ENCODE peak calls at places on chromosomes 3 and 15, in five cellular contexts. Z, Q, H, L and R are unnamed samples.

GRCh38 chr3:115245899-115246298 is 98.8 kb upstream of the ZBTB20 start:
- ATAC-seq in Z (no peak), Q (no peak), H (no peak), L (no peak), R (no peak)

GRCh38 chr3:38829404-38829803 is 13.4 kb upstream of the SCN10A start:
- ATAC-seq in Z (peak), Q (peak), H (no peak), L (no peak), R (no peak)

GRCh38 chr3:134392336-134392983 is 18.2 kb upstream of the AMOTL2 start:
- ATAC-seq in Z (peak), Q (no peak), H (no peak), L (no peak), R (no peak)

GRCh38 chr15:28983432-28984311 is 97.9 kb downstream of the APBA2 start:
- ATAC-seq in Z (no peak), Q (no peak), H (no peak), L (no peak), R (peak)

GRCh38 chr3:139251529-139251928 is 92.3 kb upstream of the MRPS22 start:
- ATAC-seq in Z (no peak), Q (no peak), H (no peak), L (no peak), R (no peak)

GRCh38 chr3:52233968-52234367 is 5.0 kb downstream of the TWF2 start:
- ATAC-seq in Z (no peak), Q (no peak), H (no peak), L (no peak), R (no peak)

GRCh38 chr3:123449092-123449985 is 449 bp upstream of the ADCY5 start:
- ATAC-seq in Z (peak), Q (peak), H (peak), L (peak), R (peak)

GRCh38 chr3:18872466-18872865 is 275.8 kb upstream of the KCNH8 start:
- ATAC-seq in Z (no peak), Q (no peak), H (no peak), L (no peak), R (no peak)

GRCh38 chr3:190847423-190847822 is 15.1 kb downstream of the GMNC start:
- ATAC-seq in Z (no peak), Q (no peak), H (no peak), L (no peak), R (no peak)

GRCh38 chr15:75916978-75917377 is 13.3 kb downstream of the FBXO22 start:
- ATAC-seq in Z (no peak), Q (no peak), H (no peak), L (no peak), R (no peak)

GRCh38 chr15:98713585-98714001 is 65.3 kb downstream of the IGF1R start:
- ATAC-seq in Z (no peak), Q (peak), H (no peak), L (peak), R (peak)

GRCh38 chr3:33067484-33067883 is 29.5 kb downstream of the GLB1 start:
- ATAC-seq in Z (no peak), Q (no peak), H (no peak), L (no peak), R (no peak)

GRCh38 chr3:115019900-115020299 is 127.2 kb downstream of the ZBTB20 start:
- ATAC-seq in Z (no peak), Q (no peak), H (peak), L (no peak), R (no peak)

GRCh38 chr3:56131976-56132590 is 336.2 kb downstream of the ERC2 start:
- ATAC-seq in Z (no peak), Q (peak), H (no peak), L (no peak), R (no peak)

GRCh38 chr3:100865442-100865841 is 127.8 kb downstream of the ABI3BP start:
- ATAC-seq in Z (no peak), Q (no peak), H (no peak), L (no peak), R (no peak)